ENCODE peak calls at places on chromosomes 12 and 14, in seven cellular contexts. One of them, this sample, is unnamed.

GRCh38 chr12:128969480-128970055 is 116.3 kb downstream of the GLT1D1 start:
- DNase-seq in fibroblast of mammary gland: no peak
- DNase-seq in cardiac muscle cell: peak; percentile 67
- DNase-seq in Kasumi-1: no peak
- DNase-seq in hippocampal formation: peak; percentile 39
- DNase-seq in activated CD4-positive, alpha-beta T cell treated with anti-CD3 and anti-CD28 coated beads, Interleukin-2, amount 50 U/mL, for 1 hour: no peak
- DNase-seq in ACHN: peak; percentile 42
- DNase-seq in this sample: no peak

GRCh38 chr12:21296751-21297406 is 37.8 kb downstream of the SLCO1A2 start:
- DNase-seq in fibroblast of mammary gland: peak; percentile 19
- DNase-seq in cardiac muscle cell: peak; percentile 18
- DNase-seq in Kasumi-1: peak; percentile 57
- DNase-seq in hippocampal formation: no peak
- DNase-seq in activated CD4-positive, alpha-beta T cell treated with anti-CD3 and anti-CD28 coated beads, Interleukin-2, amount 50 U/mL, for 1 hour: no peak
- DNase-seq in ACHN: peak; percentile 51
- DNase-seq in this sample: peak; percentile 27

GRCh38 chr14:76829016-76829365 is 2.8 kb downstream of the LRRC74A start:
- DNase-seq in fibroblast of mammary gland: peak; percentile 62
- DNase-seq in cardiac muscle cell: no peak
- DNase-seq in Kasumi-1: no peak
- DNase-seq in hippocampal formation: no peak
- DNase-seq in activated CD4-positive, alpha-beta T cell treated with anti-CD3 and anti-CD28 coated beads, Interleukin-2, amount 50 U/mL, for 1 hour: no peak
- DNase-seq in ACHN: no peak
- DNase-seq in this sample: no peak

GRCh38 chr12:95790912-95791849 is 617 bp upstream of the NTN4 start:
- DNase-seq in fibroblast of mammary gland: no peak
- DNase-seq in cardiac muscle cell: peak; percentile 42
- DNase-seq in Kasumi-1: no peak
- DNase-seq in hippocampal formation: no peak
- DNase-seq in activated CD4-positive, alpha-beta T cell treated with anti-CD3 and anti-CD28 coated beads, Interleukin-2, amount 50 U/mL, for 1 hour: peak; percentile 22
- DNase-seq in ACHN: peak; percentile 57
- DNase-seq in this sample: peak; percentile 22

GRCh38 chr14:63438065-63438757 is 105.0 kb downstream of the PPP2R5E start:
- DNase-seq in fibroblast of mammary gland: peak; percentile 97
- DNase-seq in cardiac muscle cell: no peak
- DNase-seq in Kasumi-1: peak; percentile 50
- DNase-seq in hippocampal formation: no peak
- DNase-seq in activated CD4-positive, alpha-beta T cell treated with anti-CD3 and anti-CD28 coated beads, Interleukin-2, amount 50 U/mL, for 1 hour: peak; percentile 7
- DNase-seq in ACHN: peak; percentile 48
- DNase-seq in this sample: peak; percentile 70

GRCh38 chr14:35573911-35574310 is 39.9 kb downstream of the INSM2 start:
- DNase-seq in fibroblast of mammary gland: no peak
- DNase-seq in cardiac muscle cell: no peak
- DNase-seq in Kasumi-1: no peak
- DNase-seq in hippocampal formation: no peak
- DNase-seq in activated CD4-positive, alpha-beta T cell treated with anti-CD3 and anti-CD28 coated beads, Interleukin-2, amount 50 U/mL, for 1 hour: no peak
- DNase-seq in ACHN: no peak
- DNase-seq in this sample: no peak

GRCh38 chr14:102581193-102581592 is 11.3 kb upstream of the RCOR1 start:
- DNase-seq in fibroblast of mammary gland: no peak
- DNase-seq in cardiac muscle cell: no peak
- DNase-seq in Kasumi-1: no peak
- DNase-seq in hippocampal formation: no peak
- DNase-seq in activated CD4-positive, alpha-beta T cell treated with anti-CD3 and anti-CD28 coated beads, Interleukin-2, amount 50 U/mL, for 1 hour: no peak
- DNase-seq in ACHN: no peak
- DNase-seq in this sample: no peak

GRCh38 chr12:52884526-52885293 is 20.2 kb downstream of the KRT8 start:
- DNase-seq in fibroblast of mammary gland: peak; percentile 42
- DNase-seq in cardiac muscle cell: peak; percentile 80
- DNase-seq in Kasumi-1: peak; percentile 58
- DNase-seq in hippocampal formation: peak; percentile 54
- DNase-seq in activated CD4-positive, alpha-beta T cell treated with anti-CD3 and anti-CD28 coated beads, Interleukin-2, amount 50 U/mL, for 1 hour: peak; percentile 80
- DNase-seq in ACHN: peak; percentile 75
- DNase-seq in this sample: peak; percentile 81

GRCh38 chr12:30905483-30906009 is 21.0 kb upstream of the TSPAN11 start:
- DNase-seq in fibroblast of mammary gland: no peak
- DNase-seq in cardiac muscle cell: no peak
- DNase-seq in Kasumi-1: no peak
- DNase-seq in hippocampal formation: no peak
- DNase-seq in activated CD4-positive, alpha-beta T cell treated with anti-CD3 and anti-CD28 coated beads, Interleukin-2, amount 50 U/mL, for 1 hour: no peak
- DNase-seq in ACHN: no peak
- DNase-seq in this sample: no peak